ENCODE peak calls at places on chromosome X, in eight cellular contexts. Y is AG04450, A is endodermal cell, Q is pancreas, X is PC-9, G is heart left ventricle, C is lower lobe of right lung, J is psoas muscle. U is an unnamed sample.

GRCh38 chrX:53732797-53733196 is 46.3 kb upstream of the HUWE1 start:
- DNase-seq in Y (no peak), A (no peak), Q (no peak), X (no peak), G (no peak), C (no peak), J (no peak), U (no peak)

GRCh38 chrX:14948701-14949100 is 75.5 kb downstream of the MOSPD2 start:
- DNase-seq in Y (no peak), A (no peak), Q (no peak), X (no peak), G (no peak), C (no peak), J (no peak), U (no peak)

GRCh38 chrX:152588206-152588605 is 49.5 kb upstream of the GABRQ start:
- DNase-seq in Y (no peak), A (no peak), Q (no peak), X (no peak), G (no peak), C (no peak), J (no peak), U (no peak)

GRCh38 chrX:79511799-79512198 is 144.7 kb upstream of the ITM2A start:
- DNase-seq in Y (no peak), A (no peak), Q (no peak), X (no peak), G (no peak), C (no peak), J (no peak), U (no peak)

GRCh38 chrX:39772057-39772832 is 325.5 kb downstream of the BCOR start:
- DNase-seq in Y (no peak), A (peak; percentile 94), Q (peak; percentile 63), X (no peak), G (no peak), C (peak; percentile 47), J (no peak), U (no peak)

GRCh38 chrX:45445745-45446412 is 245.2 kb upstream of the DIPK2B start:
- DNase-seq in Y (no peak), A (no peak), Q (no peak), X (no peak), G (no peak), C (no peak), J (no peak), U (no peak)

GRCh38 chrX:85516131-85516530 is 136.7 kb upstream of the POF1B start:
- DNase-seq in Y (no peak), A (no peak), Q (no peak), X (no peak), G (no peak), C (no peak), J (no peak), U (no peak)

GRCh38 chrX:920234-920799 is 289.7 kb downstream of the SHOX start:
- DNase-seq in Y (no peak), A (no peak), Q (no peak), X (no peak), G (no peak), C (no peak), J (peak; percentile 39), U (no peak)

GRCh38 chrX:154458954-154459829 is 1.1 kb downstream of the PLXNA3 start:
- DNase-seq in Y (no peak), A (peak; percentile 58), Q (no peak), X (peak; percentile 67), G (peak; percentile 58), C (peak; percentile 55), J (no peak), U (peak; percentile 53)

GRCh38 chrX:154378059-154378798 is 866 bp upstream of the EMD start:
- DNase-seq in Y (no peak), A (peak; percentile 73), Q (peak; percentile 76), X (peak; percentile 60), G (peak; percentile 73), C (peak; percentile 75), J (peak; percentile 67), U (peak; percentile 67)

GRCh38 chrX:19904778-19905367 is 17.5 kb upstream of the SH3KBP1 start:
- DNase-seq in Y (no peak), A (no peak), Q (no peak), X (peak; percentile 22), G (no peak), C (no peak), J (no peak), U (no peak)

GRCh38 chrX:41329101-41329500 is 4.9 kb upstream of the DDX3X start:
- DNase-seq in Y (no peak), A (no peak), Q (no peak), X (no peak), G (no peak), C (no peak), J (no peak), U (no peak)

GRCh38 chrX:2761246-2761645 is 9.4 kb downstream of the XG start:
- DNase-seq in Y (no peak), A (no peak), Q (no peak), X (no peak), G (no peak), C (no peak), J (no peak), U (no peak)

GRCh38 chrX:12007881-12008280 is 130.4 kb upstream of the FRMPD4 start:
- DNase-seq in Y (peak; percentile 18), A (no peak), Q (no peak), X (peak; percentile 15), G (no peak), C (no peak), J (no peak), U (no peak)

GRCh38 chrX:74195605-74196004 is 108.4 kb upstream of the ZCCHC13 start:
- DNase-seq in Y (no peak), A (no peak), Q (no peak), X (no peak), G (peak; percentile 55), C (no peak), J (no peak), U (no peak)

GRCh38 chrX:103520391-103520790 is 1.1 kb upstream of the RAB40A start:
- DNase-seq in Y (peak; percentile 10), A (no peak), Q (no peak), X (no peak), G (no peak), C (no peak), J (no peak), U (no peak)

GRCh38 chrX:52983526-52983925 is 25.2 kb upstream of the FAM156A start:
- DNase-seq in Y (no peak), A (no peak), Q (no peak), X (no peak), G (no peak), C (no peak), J (no peak), U (no peak)

GRCh38 chrX:118534716-118535493 is 39.3 kb downstream of the DOCK11 start:
- DNase-seq in Y (no peak), A (no peak), Q (no peak), X (no peak), G (no peak), C (no peak), J (no peak), U (no peak)

GRCh38 chrX:11386001-11386523 is 92.8 kb downstream of the AMELX start:
- DNase-seq in Y (peak; percentile 26), A (no peak), Q (no peak), X (no peak), G (no peak), C (no peak), J (peak; percentile 13), U (no peak)

GRCh38 chrX:118702741-118703140 is 24.7 kb upstream of the IL13RA1 start:
- DNase-seq in Y (peak; percentile 2), A (no peak), Q (no peak), X (no peak), G (no peak), C (no peak), J (no peak), U (no peak)

GRCh38 chrX:54980334-54980733 is 13.7 kb downstream of the PFKFB1 start:
- DNase-seq in Y (no peak), A (no peak), Q (no peak), X (no peak), G (no peak), C (no peak), J (no peak), U (no peak)

GRCh38 chrX:2819345-2820130 is 9.2 kb upstream of the GYG2 start:
- DNase-seq in Y (no peak), A (peak; percentile 30), Q (no peak), X (peak; percentile 23), G (no peak), C (no peak), J (no peak), U (peak; percentile 40)

GRCh38 chrX:69165116-69165651 is at the start of gene PJA1:
- DNase-seq in Y (no peak), A (peak; percentile 86), Q (peak; percentile 82), X (peak; percentile 59), G (peak; percentile 87), C (peak; percentile 74), J (peak; percentile 74), U (peak; percentile 65)

GRCh38 chrX:46545111-46546005 is at the start of gene ZNF674:
- DNase-seq in Y (peak; percentile 79), A (peak; percentile 95), Q (peak; percentile 95), X (peak; percentile 79), G (peak; percentile 97), C (peak; percentile 94), J (peak; percentile 92), U (peak; percentile 93)
- TF ChIP-seq CTCF in Y (peak; percentile 26), A (peak; percentile 66), Q (no peak), X (no peak), G (no peak), C (peak; percentile 40), J (peak; percentile 12), U (no peak)

GRCh38 chrX:132483951-132484350 is 4.9 kb downstream of the MBNL3 start:
- DNase-seq in Y (no peak), A (no peak), Q (no peak), X (no peak), G (no peak), C (no peak), J (no peak), U (no peak)
- H3K27ac ChIP-seq in Y (no peak overlapping the region), A (no peak overlapping the region), Q (no peak overlapping the region), X (no peak overlapping the region), G (no peak overlapping the region), C (no peak overlapping the region), J (no peak overlapping the region), U (no peak overlapping the region)

GRCh38 chrX:110123331-110123782 is 120.4 kb downstream of the TMEM164 start:
- DNase-seq in Y (no peak), A (no peak), Q (no peak), X (no peak), G (no peak), C (no peak), J (no peak), U (no peak)

GRCh38 chrX:110119480-110119879 is 116.6 kb downstream of the TMEM164 start:
- DNase-seq in Y (no peak), A (no peak), Q (no peak), X (no peak), G (no peak), C (no peak), J (no peak), U (no peak)

GRCh38 chrX:110131031-110131430 is 128.1 kb downstream of the TMEM164 start:
- DNase-seq in Y (no peak), A (no peak), Q (no peak), X (no peak), G (no peak), C (no peak), J (no peak), U (no peak)

GRCh38 chrX:110120025-110120424 is 117.1 kb downstream of the TMEM164 start:
- DNase-seq in Y (no peak), A (no peak), Q (no peak), X (no peak), G (no peak), C (peak; percentile 49), J (no peak), U (no peak)

GRCh38 chrX:110125435-110125834 is 122.5 kb downstream of the TMEM164 start:
- DNase-seq in Y (no peak), A (peak; percentile 67), Q (no peak), X (no peak), G (no peak), C (no peak), J (no peak), U (no peak)
- TF ChIP-seq CTCF in Y (peak; percentile 44), A (peak; percentile 79), Q (no peak), X (peak; percentile 42), G (no peak), C (no peak), J (peak; percentile 15), U (no peak)

GRCh38 chrX:139930923-139931645 is 1.8 kb downstream of the ATP11C start:
- DNase-seq in Y (no peak), A (peak; percentile 62), Q (peak; percentile 62), X (peak; percentile 9), G (no peak), C (peak; percentile 37), J (no peak), U (peak; percentile 34)
- H3K27ac ChIP-seq in Y (no peak overlapping the region), A (no peak overlapping the region), Q (no peak overlapping the region), X (no peak overlapping the region), G (no peak overlapping the region), C (no peak overlapping the region), J (no peak overlapping the region), U (peak overlapping the region; percentile 35)

U was measured in colonic mucosa.